ENCODE peak calls at places on chromosomes 12 and 14, in six cellular contexts. E is AG04450, U is astrocyte, W is thoracic aorta, X is tibial artery, S is body of pancreas. V is an unnamed sample.
A peak's percentile ranks its signal among the peaks of the same experiment; 100 is the strongest.

GRCh38 chr14:59981564-59981963 is 61.6 kb downstream of the LRRC9 start:
- DNase-seq in E (no peak), U (no peak), W (no peak), X (no peak), S (no peak), V (no peak)

GRCh38 chr14:68729556-68729955 is 63.3 kb downstream of the ZFP36L1 start:
- DNase-seq in E (no peak), U (no peak), W (no peak), X (no peak), S (no peak), V (no peak)

GRCh38 chr12:5273709-5274108 is 158.2 kb upstream of the NTF3 start:
- DNase-seq in E (no peak), U (no peak), W (no peak), X (no peak), S (no peak), V (no peak)

GRCh38 chr12:122227341-122227740 is 1.5 kb upstream of the DIABLO start:
- DNase-seq in E (no peak), U (no peak), W (no peak), X (no peak), S (no peak), V (no peak)

GRCh38 chr12:82754856-82755255 is 68.2 kb downstream of the TMTC2 start:
- DNase-seq in E (no peak), U (no peak), W (no peak), X (no peak), S (no peak), V (no peak)

GRCh38 chr12:132511516-132512196 is 21.7 kb downstream of the FBRSL1 start:
- DNase-seq in E (no peak), U (no peak), W (no peak), X (no peak), S (no peak), V (no peak)

GRCh38 chr12:75954076-75954475 is 77.5 kb downstream of the PHLDA1 start:
- DNase-seq in E (peak; percentile 78), U (peak; percentile 98), W (no peak), X (no peak), S (no peak), V (no peak)

GRCh38 chr12:125435871-125436270 is 370.6 kb downstream of the AACS start:
- DNase-seq in E (no peak), U (no peak), W (no peak), X (no peak), S (no peak), V (no peak)

GRCh38 chr14:20477211-20477876 is 8.1 kb downstream of the PNP start:
- DNase-seq in E (no peak), U (peak; percentile 69), W (no peak), X (no peak), S (peak; percentile 51), V (no peak)

GRCh38 chr14:46653031-46653775 is 1.6 kb upstream of the RPL10L start:
- DNase-seq in E (no peak), U (no peak), W (no peak), X (no peak), S (no peak), V (no peak)

GRCh38 chr12:48199784-48200198 is 3.3 kb downstream of the OR10AD1 start:
- DNase-seq in E (peak; percentile 43), U (no peak), W (no peak), X (no peak), S (no peak), V (no peak)

GRCh38 chr14:45790293-45790692 is 537.3 kb upstream of the MIS18BP1 start:
- DNase-seq in E (no peak), U (no peak), W (no peak), X (no peak), S (no peak), V (no peak)

GRCh38 chr12:113479578-113480335 is 8.1 kb upstream of the LHX5 start:
- DNase-seq in E (no peak), U (peak; percentile 15), W (no peak), X (no peak), S (peak; percentile 51), V (no peak)

GRCh38 chr14:67940894-67941455 is 121.4 kb downstream of the RAD51B start:
- DNase-seq in E (peak; percentile 45), U (peak; percentile 94), W (no peak), X (peak; percentile 71), S (peak; percentile 16), V (no peak)

GRCh38 chr14:20855652-20856291 is 35.4 kb upstream of the RNASE3 start:
- DNase-seq in E (no peak), U (peak; percentile 46), W (no peak), X (no peak), S (peak; percentile 76), V (peak; percentile 16)

GRCh38 chr14:59337151-59337611 is 128.0 kb downstream of the GPR135 start:
- DNase-seq in E (no peak), U (peak; percentile 58), W (no peak), X (peak; percentile 88), S (peak; percentile 24), V (no peak)

GRCh38 chr12:121060149-121061001 is 21.3 kb upstream of the OASL start:
- DNase-seq in E (no peak), U (no peak), W (no peak), X (no peak), S (peak; percentile 17), V (peak; percentile 62)

GRCh38 chr12:48982397-48983080 is 4.4 kb downstream of the WNT1 start:
- DNase-seq in E (no peak), U (no peak), W (no peak), X (no peak), S (no peak), V (no peak)

GRCh38 chr14:22026527-22026926 is 352.9 kb upstream of the OR4E1 start:
- DNase-seq in E (no peak), U (no peak), W (no peak), X (no peak), S (no peak), V (no peak)

GRCh38 chr14:57091030-57091608 is 177.6 kb downstream of the EXOC5 start:
- DNase-seq in E (no peak), U (no peak), W (no peak), X (no peak), S (no peak), V (no peak)

GRCh38 chr14:20679907-20680306 is 4.5 kb upstream of the RNASE4 start:
- DNase-seq in E (no peak), U (no peak), W (no peak), X (no peak), S (peak; percentile 73), V (no peak)

GRCh38 chr12:9649532-9649940 is 20.0 kb upstream of the CLEC2D start:
- DNase-seq in E (no peak), U (no peak), W (no peak), X (no peak), S (no peak), V (no peak)

GRCh38 chr12:106906715-106907114 is 49.0 kb upstream of the TMEM263 start:
- DNase-seq in E (no peak), U (no peak), W (no peak), X (no peak), S (no peak), V (no peak)
- H3K27me3 ChIP-seq in E (no peaks in the 10 kb centered on the region), U (no peaks in the 10 kb centered on the region), W (no peaks in the 10 kb centered on the region), X (no peaks in the 10 kb centered on the region), S (no peaks in the 10 kb centered on the region), V (no peaks in the 10 kb centered on the region)

GRCh38 chr14:70907996-70908917 is 998 bp downstream of the PCNX1 start:
- DNase-seq in E (no peak), U (peak; percentile 64), W (no peak), X (peak; percentile 78), S (peak; percentile 64), V (peak; percentile 62)

GRCh38 chr14:70908918-70909641 is 1.8 kb downstream of the PCNX1 start:
- DNase-seq in E (no peak), U (no peak), W (no peak), X (no peak), S (no peak), V (no peak)

GRCh38 chr14:70905316-70905715 is 1.9 kb upstream of the PCNX1 start:
- DNase-seq in E (peak; percentile 90), U (no peak), W (no peak), X (no peak), S (peak; percentile 36), V (no peak)

GRCh38 chr14:70906785-70907171 is 481 bp upstream of the PCNX1 start:
- DNase-seq in E (no peak), U (no peak), W (no peak), X (no peak), S (no peak), V (no peak)

DNA sequence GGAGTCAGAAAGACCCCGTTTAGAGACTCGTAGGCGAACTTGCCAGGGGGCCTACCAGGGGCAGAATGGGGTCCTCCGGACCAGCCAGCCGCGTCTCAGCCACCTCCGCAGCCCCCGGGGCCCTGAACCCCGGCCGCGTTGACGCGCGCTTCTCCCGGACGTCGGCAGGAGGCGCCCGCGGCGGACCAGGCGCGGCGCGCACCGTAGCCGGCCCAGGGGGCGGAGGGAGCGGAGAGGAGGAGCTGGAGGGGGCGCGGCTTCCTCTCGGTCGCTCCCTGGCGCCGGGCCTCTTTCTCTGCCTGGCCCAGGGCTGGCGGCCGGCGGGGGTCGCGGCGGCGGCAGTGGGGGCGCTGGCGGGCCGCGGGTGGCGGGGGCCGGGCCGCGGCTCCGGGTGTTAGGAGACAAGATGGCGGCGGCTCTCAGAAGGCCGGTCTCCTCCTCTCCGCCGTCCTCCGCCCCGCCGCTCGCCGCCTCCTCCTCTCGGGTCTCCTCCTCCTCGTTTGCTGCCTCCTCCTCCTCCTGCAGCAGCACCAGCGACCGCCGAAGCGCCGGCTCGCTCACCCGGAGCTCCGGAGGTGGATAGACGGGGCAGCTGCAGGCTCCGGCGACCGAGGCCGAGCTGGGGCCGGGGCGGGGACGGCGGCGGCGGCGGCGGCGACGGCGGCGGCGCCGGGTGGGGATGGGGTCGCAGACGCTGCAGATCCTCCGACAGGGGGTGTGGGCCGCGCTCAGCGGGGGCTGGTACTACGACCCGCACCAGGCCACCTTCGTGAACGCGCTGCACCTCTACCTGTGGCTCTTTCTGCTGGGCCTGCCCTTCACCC is at the start of gene PCNX1:
- DNase-seq in E (peak; percentile 44), U (peak; percentile 70), W (peak; percentile 32), X (peak; percentile 92), S (peak; percentile 92), V (peak; percentile 92)
- TF ChIP-seq CTCF in E (peak; percentile 72), U (peak; percentile 43), W (peak; percentile 83), X (peak; percentile 88), S (peak; percentile 93), V (peak; percentile 50)

DNA sequence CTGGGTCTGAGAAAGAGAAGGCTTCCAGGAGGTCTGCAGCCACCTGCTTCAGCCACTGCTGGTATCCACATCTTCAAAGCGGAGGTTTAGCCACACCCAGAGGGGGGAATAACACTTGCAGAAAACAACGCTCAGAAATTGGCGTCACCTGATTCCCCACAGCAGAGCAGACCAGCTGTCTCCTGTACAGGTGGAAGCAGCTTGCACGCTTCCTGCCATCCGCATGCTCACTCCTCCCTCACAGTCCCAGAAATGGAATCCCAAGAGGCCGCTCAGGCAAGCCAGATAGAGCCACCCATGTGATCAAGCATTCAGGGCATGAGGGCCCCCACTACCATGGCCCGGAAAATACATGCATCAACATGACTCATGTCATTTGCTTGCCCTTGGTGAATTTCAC is 112.2 kb upstream of the DIO3 start:
- DNase-seq in E (no peak), U (no peak), W (no peak), X (no peak), S (no peak), V (no peak)
- H3K27me3 ChIP-seq in E (peaks cover 5% of the 10 kb centered on the region), U (peaks cover 7% of the 10 kb centered on the region), W (no peaks in the 10 kb centered on the region), X (no peaks in the 10 kb centered on the region), S (no peaks in the 10 kb centered on the region), V (no peaks in the 10 kb centered on the region)

DNA sequence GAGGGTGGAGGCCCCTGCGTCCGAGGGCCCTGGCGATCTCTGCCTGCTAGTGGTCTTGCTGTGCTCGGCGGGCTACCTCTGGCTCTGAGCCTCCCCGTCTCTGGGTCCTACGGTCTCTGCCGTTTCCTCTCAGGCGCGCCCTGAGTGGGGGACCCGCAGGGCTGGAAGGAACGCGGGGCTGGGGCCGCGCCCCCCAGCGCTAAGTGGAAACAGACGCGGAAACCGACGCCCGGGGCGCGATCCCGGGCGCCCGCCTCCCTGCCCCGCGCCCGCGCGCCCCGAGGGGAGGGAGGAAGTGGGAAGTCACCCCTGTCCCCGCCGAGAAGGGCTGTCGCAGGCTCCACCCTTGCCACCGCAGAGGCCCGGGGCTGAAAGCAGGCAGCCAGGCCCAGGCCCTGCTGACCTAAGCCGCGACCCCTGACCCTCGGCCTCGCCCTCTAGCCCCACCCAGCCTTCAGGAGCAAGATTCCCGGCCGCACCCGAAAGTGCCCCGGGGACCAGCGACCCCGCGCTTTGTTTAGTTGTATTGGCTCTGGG is 831 bp downstream of the CRIP1 start:
- DNase-seq in E (no peak), U (no peak), W (no peak), X (peak; percentile 81), S (no peak), V (peak; percentile 72)
- TF ChIP-seq CTCF in E (no peak), U (no peak), W (no peak), X (no peak), S (no peak), V (no peak)